ENCODE peak calls at places on chromosome X, in four cellular contexts. One of them, this sample, is unnamed.
A peak's percentile ranks its signal among the peaks of the same experiment; 100 is the strongest.

GRCh38 chrX:129037389-129037788 is 485.9 kb downstream of the SMARCA1 start:
- DNase-seq in hepatic stellate cell: no peak
- DNase-seq in fibroblast of lung: no peak
- DNase-seq in body of pancreas: no peak
- DNase-seq in this sample: no peak

GRCh38 chrX:128754130-128754529 is 701.9 kb upstream of the ACTRT1 start:
- DNase-seq in fibroblast of lung: no peak
- DNase-seq in body of pancreas: no peak
- DNase-seq in hepatic stellate cell: no peak
- DNase-seq in this sample: no peak

GRCh38 chrX:22095306-22095705 is 63.2 kb downstream of the PHEX start:
- DNase-seq in fibroblast of lung: peak; percentile 59
- DNase-seq in body of pancreas: peak; percentile 13
- DNase-seq in hepatic stellate cell: no peak
- DNase-seq in this sample: peak; percentile 22

GRCh38 chrX:153539979-153540358 is 22.5 kb downstream of the ATP2B3 start:
- DNase-seq in body of pancreas: no peak
- DNase-seq in hepatic stellate cell: no peak
- DNase-seq in fibroblast of lung: no peak
- DNase-seq in this sample: no peak

GRCh38 chrX:6382284-6382683 is 152.6 kb downstream of the VCX3A start:
- DNase-seq in fibroblast of lung: no peak
- DNase-seq in body of pancreas: no peak
- DNase-seq in hepatic stellate cell: no peak
- DNase-seq in this sample: no peak

GRCh38 chrX:338281-338835 is 19.8 kb upstream of the GTPBP6 start:
- DNase-seq in body of pancreas: no peak
- DNase-seq in hepatic stellate cell: no peak
- DNase-seq in fibroblast of lung: no peak
- DNase-seq in this sample: no peak

GRCh38 chrX:14362731-14363130 is 166.6 kb upstream of the GLRA2 start:
- DNase-seq in body of pancreas: no peak
- DNase-seq in hepatic stellate cell: no peak
- DNase-seq in fibroblast of lung: peak; percentile 44
- DNase-seq in this sample: no peak

GRCh38 chrX:47145408-47146120 is 543 bp downstream of the RBM10 start:
- DNase-seq in fibroblast of lung: no peak
- DNase-seq in hepatic stellate cell: peak; percentile 49
- DNase-seq in body of pancreas: no peak
- DNase-seq in this sample: no peak

GRCh38 chrX:140343226-140343873 is 161.5 kb downstream of the SOX3 start:
- DNase-seq in body of pancreas: no peak
- DNase-seq in fibroblast of lung: peak; percentile 55
- DNase-seq in hepatic stellate cell: no peak
- DNase-seq in this sample: no peak

GRCh38 chrX:86149089-86149488 is 838 bp downstream of the DACH2 start:
- DNase-seq in fibroblast of lung: no peak
- DNase-seq in body of pancreas: no peak
- DNase-seq in hepatic stellate cell: no peak
- DNase-seq in this sample: no peak

GRCh38 chrX:134599173-134599914 is 58.9 kb downstream of the PLAC1 start:
- DNase-seq in fibroblast of lung: peak; percentile 53
- DNase-seq in body of pancreas: no peak
- DNase-seq in hepatic stellate cell: peak; percentile 22
- DNase-seq in this sample: peak; percentile 13

GRCh38 chrX:151680805-151681204 is 14.5 kb upstream of the PRRG3 start:
- DNase-seq in body of pancreas: peak; percentile 57
- DNase-seq in fibroblast of lung: no peak
- DNase-seq in hepatic stellate cell: no peak
- DNase-seq in this sample: peak; percentile 17

GRCh38 chrX:146863566-146863965 is 49.0 kb upstream of the CXorf51A start:
- DNase-seq in fibroblast of lung: no peak
- DNase-seq in hepatic stellate cell: no peak
- DNase-seq in body of pancreas: no peak
- DNase-seq in this sample: no peak

GRCh38 chrX:8868906-8869305 is 67.7 kb upstream of the FAM9A start:
- DNase-seq in body of pancreas: no peak
- DNase-seq in fibroblast of lung: peak; percentile 29
- DNase-seq in hepatic stellate cell: no peak
- DNase-seq in this sample: no peak

GRCh38 chrX:30613736-30614135 is 36.2 kb upstream of the TASL start:
- DNase-seq in hepatic stellate cell: no peak
- DNase-seq in fibroblast of lung: no peak
- DNase-seq in body of pancreas: no peak
- DNase-seq in this sample: no peak

GRCh38 chrX:8179653-8180052 is 8.6 kb upstream of the VCX2 start:
- DNase-seq in hepatic stellate cell: no peak
- DNase-seq in fibroblast of lung: no peak
- DNase-seq in body of pancreas: no peak
- DNase-seq in this sample: no peak

GRCh38 chrX:150683536-150684146 is 9.6 kb upstream of the MTMR1 start:
- DNase-seq in hepatic stellate cell: peak; percentile 14
- DNase-seq in body of pancreas: no peak
- DNase-seq in fibroblast of lung: no peak
- DNase-seq in this sample: no peak

GRCh38 chrX:154548028-154548316 is 552 bp downstream of the IKBKG start:
- DNase-seq in fibroblast of lung: peak; percentile 29
- DNase-seq in body of pancreas: no peak
- DNase-seq in hepatic stellate cell: peak; percentile 24
- DNase-seq in this sample: no peak

GRCh38 chrX:74535633-74536141 is 78.7 kb downstream of the RLIM start:
- DNase-seq in fibroblast of lung: peak; percentile 82
- DNase-seq in body of pancreas: peak; percentile 66
- DNase-seq in hepatic stellate cell: peak; percentile 59
- DNase-seq in this sample: peak; percentile 86

GRCh38 chrX:153649178-153649914 is 2.3 kb downstream of the DUSP9 start:
- DNase-seq in fibroblast of lung: no peak
- DNase-seq in hepatic stellate cell: peak; percentile 44
- DNase-seq in body of pancreas: peak; percentile 40
- DNase-seq in this sample: peak; percentile 19

GRCh38 chrX:107768051-107768450 is 7.5 kb downstream of the TSC22D3 start:
- DNase-seq in fibroblast of lung: no peak
- DNase-seq in body of pancreas: no peak
- DNase-seq in hepatic stellate cell: no peak
- DNase-seq in this sample: no peak

GRCh38 chrX:48306175-48306574 is 50.3 kb downstream of the SSX3 start:
- DNase-seq in body of pancreas: no peak
- DNase-seq in fibroblast of lung: no peak
- DNase-seq in hepatic stellate cell: no peak
- DNase-seq in this sample: no peak

GRCh38 chrX:13471269-13471668 is 98.1 kb upstream of the EGFL6 start:
- DNase-seq in fibroblast of lung: no peak
- DNase-seq in body of pancreas: no peak
- DNase-seq in hepatic stellate cell: no peak
- DNase-seq in this sample: no peak

GRCh38 chrX:136866337-136867095 is 14.0 kb downstream of the RBMX start:
- DNase-seq in body of pancreas: no peak
- DNase-seq in fibroblast of lung: peak; percentile 9
- DNase-seq in hepatic stellate cell: no peak
- DNase-seq in this sample: peak; percentile 3

GRCh38 chrX:150036641-150037040 is 98.3 kb upstream of the EOLA2 start:
- DNase-seq in fibroblast of lung: no peak
- DNase-seq in hepatic stellate cell: no peak
- DNase-seq in body of pancreas: no peak
- DNase-seq in this sample: no peak

GRCh38 chrX:13401724-13402123 is 81.9 kb upstream of the ATXN3L start:
- DNase-seq in hepatic stellate cell: no peak
- DNase-seq in body of pancreas: no peak
- DNase-seq in fibroblast of lung: no peak
- DNase-seq in this sample: no peak

GRCh38 chrX:5176766-5177165 is 1051.9 kb downstream of the NLGN4X start:
- DNase-seq in body of pancreas: no peak
- DNase-seq in hepatic stellate cell: no peak
- DNase-seq in fibroblast of lung: no peak
- DNase-seq in this sample: no peak

GRCh38 chrX:15908891-15909290 is 54.3 kb upstream of the AP1S2 start:
- DNase-seq in hepatic stellate cell: no peak
- DNase-seq in body of pancreas: no peak
- DNase-seq in fibroblast of lung: no peak
- DNase-seq in this sample: no peak

GRCh38 chrX:68894513-68895338 is 65.9 kb downstream of the EFNB1 start:
- DNase-seq in fibroblast of lung: peak; percentile 72
- DNase-seq in hepatic stellate cell: peak; percentile 37
- DNase-seq in body of pancreas: peak; percentile 56
- DNase-seq in this sample: peak; percentile 43

GRCh38 chrX:153969904-153970397 is 1.7 kb downstream of the HCFC1 start:
- DNase-seq in body of pancreas: no peak
- DNase-seq in fibroblast of lung: peak; percentile 46
- DNase-seq in hepatic stellate cell: peak; percentile 50
- DNase-seq in this sample: peak; percentile 20

GRCh38 chrX:41148553-41148952 is 63.3 kb downstream of the USP9X start:
- DNase-seq in fibroblast of lung: peak; percentile 80
- DNase-seq in body of pancreas: no peak
- DNase-seq in hepatic stellate cell: peak; percentile 42
- DNase-seq in this sample: no peak

GRCh38 chrX:109782994-109783711 is 50.1 kb upstream of the ACSL4 start:
- DNase-seq in hepatic stellate cell: no peak
- DNase-seq in body of pancreas: no peak
- DNase-seq in fibroblast of lung: no peak
- DNase-seq in this sample: no peak

GRCh38 chrX:111083101-111083500 is 12.9 kb upstream of the PAK3 start:
- DNase-seq in hepatic stellate cell: no peak
- DNase-seq in fibroblast of lung: peak; percentile 75
- DNase-seq in body of pancreas: no peak
- DNase-seq in this sample: no peak

This sample was measured in MG63.